ENCODE peak calls at places on chromosome 2, in nine cellular contexts. G, X, B, Z, I, D, U, J and K are unnamed samples.
A peak's percentile ranks its signal among the peaks of the same experiment; 100 is the strongest.

GRCh38 chr2:69561041-69561550 is 82.4 kb downstream of the AAK1 start:
- DNase-seq in B (no peak), I (no peak), U (no peak), Z (no peak), J (no peak), X (no peak), G (no peak), D (no peak), K (no peak)

GRCh38 chr2:83615491-83615890 is 843.6 kb downstream of the SUCLG1 start:
- DNase-seq in Z (no peak), G (no peak), D (no peak), X (no peak), J (no peak), U (no peak), B (no peak), I (no peak), K (no peak)

GRCh38 chr2:3635171-3636008 is 22.6 kb upstream of the ALLC start:
- DNase-seq in B (no peak), G (peak; percentile 37), Z (no peak), I (no peak), X (no peak), D (no peak), U (no peak), J (no peak), K (no peak)

GRCh38 chr2:107592225-107592624 is 234.5 kb upstream of the RGPD4 start:
- DNase-seq in X (no peak), I (no peak), B (no peak), D (no peak), U (no peak), G (no peak), J (no peak), Z (no peak), K (no peak)

GRCh38 chr2:43067254-43068052 is 159.0 kb downstream of the ZFP36L2 start:
- DNase-seq in Z (no peak), I (peak; percentile 12), X (no peak), D (no peak), B (no peak), G (peak; percentile 34), U (no peak), J (peak; percentile 47), K (no peak)

GRCh38 chr2:172888704-172889103 is 153.1 kb downstream of the RAPGEF4 start:
- DNase-seq in Z (no peak), B (no peak), X (no peak), J (no peak), G (no peak), U (no peak), D (no peak), I (no peak), K (no peak)

GRCh38 chr2:120390381-120391055 is 44.6 kb downstream of the INHBB start:
- DNase-seq in Z (no peak), I (no peak), J (no peak), B (peak; percentile 23), X (no peak), G (peak; percentile 36), D (no peak), U (no peak), K (no peak)

GRCh38 chr2:241082338-241083090 is 19.6 kb downstream of the MTERF4 start:
- DNase-seq in D (no peak), G (no peak), I (no peak), U (no peak), X (no peak), J (no peak), B (no peak), Z (no peak), K (no peak)

GRCh38 chr2:157911646-157912217 is 35.6 kb upstream of the ACVR1 start:
- DNase-seq in J (no peak), U (no peak), Z (no peak), G (no peak), X (no peak), D (no peak), B (no peak), I (no peak), K (no peak)

GRCh38 chr2:236745420-236746210 is 176.0 kb downstream of the ACKR3 start:
- DNase-seq in Z (peak; percentile 72), B (no peak), J (peak; percentile 50), D (no peak), I (no peak), G (peak; percentile 69), U (peak; percentile 63), X (no peak), K (peak; percentile 93)

GRCh38 chr2:165758276-165758675 is 35.8 kb downstream of the GALNT3 start:
- DNase-seq in B (no peak), D (no peak), G (no peak), I (no peak), Z (no peak), J (no peak), U (no peak), X (no peak), K (no peak)

GRCh38 chr2:134451347-134451630 is 197.4 kb downstream of the MGAT5 start:
- DNase-seq in J (no peak), X (no peak), Z (no peak), U (no peak), B (no peak), I (no peak), D (no peak), G (no peak), K (no peak)
- TF ChIP-seq CTCF in J (no peak), X (no peak), Z (no peak), U (no peak), B (no peak), I (no peak), D (no peak), G (no peak), K (no peak)

GRCh38 chr2:181426687-181427086 is 30.5 kb upstream of the ITGA4 start:
- DNase-seq in J (peak; percentile 33), U (no peak), Z (no peak), G (no peak), X (no peak), B (no peak), D (no peak), I (no peak), K (no peak)

GRCh38 chr2:181430406-181431199 is 26.6 kb upstream of the ITGA4 start:
- DNase-seq in X (no peak), U (peak; percentile 13), G (no peak), B (no peak), Z (no peak), I (no peak), D (peak; percentile 70), J (no peak), K (no peak)

GRCh38 chr2:181431674-181432073 is 25.5 kb upstream of the ITGA4 start:
- DNase-seq in D (no peak), I (no peak), Z (no peak), U (no peak), B (no peak), J (no peak), G (no peak), X (no peak), K (no peak)
- TF ChIP-seq CTCF in D (peak; percentile 62), I (no peak), Z (no peak), U (no peak), B (no peak), J (no peak), G (no peak), X (no peak), K (no peak)

GRCh38 chr2:192877159-192877558 is 682.4 kb upstream of the TMEFF2 start:
- DNase-seq in X (no peak), J (no peak), I (no peak), D (no peak), Z (no peak), B (no peak), U (no peak), G (no peak), K (no peak)
- TF ChIP-seq CTCF in X (no peak), J (no peak), I (no peak), D (no peak), Z (no peak), B (no peak), U (no peak), G (no peak), K (no peak)

GRCh38 chr2:179240481-179241451 is 23.9 kb downstream of the SESTD1 start:
- DNase-seq in B (no peak), G (no peak), J (no peak), D (no peak), I (no peak), X (peak; percentile 25), U (no peak), Z (no peak), K (no peak)
- TF ChIP-seq CTCF in B (no peak), G (no peak), J (peak; percentile 50), D (peak; percentile 66), I (no peak), X (no peak), U (no peak), Z (no peak), K (peak; percentile 41)